ENCODE peak calls at places on chromosomes 7 and 10, in six cellular contexts. Q, V, B, Z, W and O are unnamed samples.

GRCh38 chr10:93149761-93150160 is 76.1 kb downstream of the CYP26A1 start:
- DNase-seq in Q (no peak), V (peak), B (no peak), Z (no peak), W (no peak), O (no peak)

GRCh38 chr7:143223784-143224183 is 1.9 kb downstream of the TAS2R40 start:
- DNase-seq in Q (no peak), V (no peak), B (no peak), Z (no peak), W (no peak), O (no peak)

GRCh38 chr10:10519674-10520073 is 498.0 kb upstream of the CELF2 start:
- DNase-seq in Q (no peak), V (no peak), B (no peak), Z (no peak), W (no peak), O (no peak)

GRCh38 chr7:129262333-129262732 is 37.5 kb downstream of the AHCYL2 start:
- DNase-seq in Q (no peak), V (no peak), B (no peak), Z (no peak), W (peak), O (no peak)

GRCh38 chr7:90624128-90624980 is 28.2 kb downstream of the CDK14 start:
- DNase-seq in Q (no peak), V (peak), B (no peak), Z (peak), W (peak), O (no peak)

GRCh38 chr7:96028729-96029128 is 256.4 kb downstream of the DYNC1I1 start:
- DNase-seq in Q (no peak), V (no peak), B (no peak), Z (no peak), W (no peak), O (no peak)

GRCh38 chr7:129434846-129435318 is 650 bp downstream of the STRIP2 start:
- DNase-seq in Q (no peak), V (peak), B (no peak), Z (peak), W (peak), O (peak)

GRCh38 chr10:132506711-132507466 is 30.7 kb upstream of the INPP5A start:
- DNase-seq in Q (no peak), V (peak), B (no peak), Z (no peak), W (no peak), O (peak)

GRCh38 chr7:33916357-33917081 is 11.2 kb downstream of the BMPER start:
- DNase-seq in Q (no peak), V (peak), B (no peak), Z (no peak), W (no peak), O (no peak)

GRCh38 chr7:142638581-142638980 is 110.7 kb upstream of the PRSS1 start:
- DNase-seq in Q (no peak), V (no peak), B (no peak), Z (no peak), W (no peak), O (no peak)

GRCh38 chr7:55178292-55178862 is 159.6 kb downstream of the EGFR start:
- DNase-seq in Q (no peak), V (no peak), B (no peak), Z (no peak), W (no peak), O (no peak)

GRCh38 chr7:22895491-22895890 is 72.8 kb upstream of the TOMM7 start:
- DNase-seq in Q (no peak), V (peak), B (no peak), Z (no peak), W (no peak), O (no peak)

GRCh38 chr10:17146888-17147287 is 17.3 kb upstream of the CUBN start:
- DNase-seq in Q (no peak), V (peak), B (no peak), Z (no peak), W (no peak), O (no peak)

GRCh38 chr10:26960308-26960707 is 99.5 kb upstream of the ABI1 start:
- DNase-seq in Q (no peak), V (no peak), B (no peak), Z (no peak), W (no peak), O (no peak)

GRCh38 chr7:15358112-15358511 is 203.7 kb downstream of the AGMO start:
- DNase-seq in Q (no peak), V (no peak), B (no peak), Z (no peak), W (no peak), O (no peak)
- H2BK15ac ChIP-seq in Q (no peak), V (no peak), B (no peak), Z (no peak), W (no peak), O (no peak)

GRCh38 chr10:21499580-21499909 is 25.9 kb downstream of the SKIDA1 start:
- DNase-seq in Q (no peak), V (no peak), B (no peak), Z (peak), W (no peak), O (no peak)
- H3K18ac ChIP-seq in Q (peak), V (no peak), B (peak), Z (peak), W (peak), O (no peak)

GRCh38 chr10:79223346-79224048 is 123.8 kb upstream of the PPIF start:
- DNase-seq in Q (no peak), V (peak), B (no peak), Z (peak), W (peak), O (no peak)

GRCh38 chr10:79223001-79223345 is 124.3 kb upstream of the PPIF start:
- DNase-seq in Q (no peak), V (no peak), B (no peak), Z (no peak), W (no peak), O (no peak)

GRCh38 chr10:79224263-79224949 is 122.9 kb upstream of the PPIF start:
- DNase-seq in Q (no peak), V (no peak), B (no peak), Z (no peak), W (peak), O (no peak)

GRCh38 chr10:79226391-79227245 is 120.7 kb upstream of the PPIF start:
- DNase-seq in Q (no peak), V (no peak), B (no peak), Z (no peak), W (no peak), O (no peak)

GRCh38 chr10:79224992-79225391 is 122.3 kb upstream of the PPIF start:
- DNase-seq in Q (no peak), V (no peak), B (no peak), Z (no peak), W (no peak), O (no peak)
- H2AK5ac ChIP-seq in Q (no peak), V (peak), B (no peak), Z (no peak), W (no peak), O (no peak)

GRCh38 chr7:46559194-46559576 is 638.1 kb upstream of the IGFBP3 start:
- DNase-seq in Q (no peak), V (peak), B (no peak), Z (no peak), W (peak), O (no peak)

GRCh38 chr7:46551603-46552002 is 630.5 kb upstream of the IGFBP3 start:
- DNase-seq in Q (no peak), V (no peak), B (no peak), Z (no peak), W (no peak), O (no peak)

GRCh38 chr7:46554688-46555422 is 633.8 kb upstream of the IGFBP3 start:
- DNase-seq in Q (no peak), V (peak), B (no peak), Z (peak), W (peak), O (no peak)

GRCh38 chr7:46558482-46559193 is 637.6 kb upstream of the IGFBP3 start:
- DNase-seq in Q (no peak), V (peak), B (no peak), Z (no peak), W (peak), O (no peak)

GRCh38 chr7:46557295-46557711 is 636.2 kb upstream of the IGFBP3 start:
- DNase-seq in Q (no peak), V (no peak), B (no peak), Z (no peak), W (peak), O (no peak)
- H2BK15ac ChIP-seq in Q (no peak), V (peak), B (no peak), Z (no peak), W (peak), O (no peak)

DNA sequence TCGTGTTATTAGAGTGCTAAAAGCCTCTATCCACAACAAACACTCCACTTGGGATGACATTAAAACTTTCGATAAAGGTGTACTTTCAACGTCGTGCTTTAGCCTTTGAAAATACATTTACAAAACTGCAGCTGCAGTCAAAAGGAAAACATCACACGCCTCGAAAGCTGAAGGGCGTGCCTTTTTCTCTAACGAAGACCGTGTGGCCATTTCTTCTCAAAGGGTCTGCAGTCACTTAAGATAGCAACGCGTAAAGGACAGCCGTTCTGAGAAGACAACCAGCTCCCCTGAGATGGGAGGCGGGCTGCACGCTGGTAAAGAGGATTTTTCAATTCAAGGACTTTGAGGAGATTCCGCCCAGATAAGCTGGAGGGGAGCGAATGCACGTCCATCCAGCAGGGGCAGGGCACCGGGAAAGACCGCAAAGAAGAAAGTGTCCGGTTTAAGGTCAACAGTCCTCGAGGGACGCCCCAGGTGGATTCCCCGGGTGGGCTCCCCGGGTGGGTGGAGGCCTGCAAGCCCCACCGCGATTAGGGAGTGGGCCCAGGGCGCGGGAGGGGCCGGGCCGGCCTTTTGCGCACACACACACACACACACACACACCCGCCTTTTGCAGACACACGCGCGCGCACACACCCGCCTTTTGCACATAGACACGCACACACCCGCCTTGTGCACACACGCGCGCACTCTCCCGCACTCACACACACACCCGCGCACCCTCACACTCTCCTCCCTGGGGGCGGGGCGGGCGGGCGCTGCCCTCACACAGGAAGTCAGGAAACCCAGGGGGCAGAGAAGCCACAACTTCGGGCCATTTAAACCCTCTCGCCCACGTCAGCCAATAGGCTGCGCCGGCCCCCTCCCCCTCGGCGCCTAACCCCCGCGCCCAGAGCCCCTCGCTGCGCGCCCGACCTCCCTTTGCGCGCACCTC is 767 bp downstream of the ARHGAP12 start:
- DNase-seq in Q (peak), V (peak), B (no peak), Z (peak), W (peak), O (peak)
- H3K18ac ChIP-seq in Q (peak), V (peak), B (peak), Z (peak), W (peak), O (peak)

DNA sequence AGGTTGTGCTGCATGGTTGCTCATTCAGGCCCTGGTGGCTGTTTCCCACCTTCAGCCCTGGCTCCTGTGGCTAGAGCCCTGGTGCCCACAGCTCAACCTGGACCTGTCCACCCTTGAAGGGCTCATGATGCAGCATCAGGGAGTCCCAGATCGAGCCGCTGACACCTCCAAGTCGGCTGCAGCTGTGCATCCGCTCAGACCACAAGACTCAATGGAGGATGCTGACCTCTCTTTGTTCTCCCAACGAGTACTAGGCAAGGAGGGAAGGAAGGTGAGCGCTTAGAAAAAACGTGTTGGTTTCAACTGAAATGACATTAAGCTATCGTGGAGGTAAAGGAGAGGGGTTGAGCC is 9.5 kb upstream of the C10orf95 start:
- DNase-seq in Q (no peak), V (no peak), B (no peak), Z (no peak), W (no peak), O (no peak)
- H2AK5ac ChIP-seq in Q (no peak), V (no peak), B (peak), Z (no peak), W (no peak), O (no peak)

DNA sequence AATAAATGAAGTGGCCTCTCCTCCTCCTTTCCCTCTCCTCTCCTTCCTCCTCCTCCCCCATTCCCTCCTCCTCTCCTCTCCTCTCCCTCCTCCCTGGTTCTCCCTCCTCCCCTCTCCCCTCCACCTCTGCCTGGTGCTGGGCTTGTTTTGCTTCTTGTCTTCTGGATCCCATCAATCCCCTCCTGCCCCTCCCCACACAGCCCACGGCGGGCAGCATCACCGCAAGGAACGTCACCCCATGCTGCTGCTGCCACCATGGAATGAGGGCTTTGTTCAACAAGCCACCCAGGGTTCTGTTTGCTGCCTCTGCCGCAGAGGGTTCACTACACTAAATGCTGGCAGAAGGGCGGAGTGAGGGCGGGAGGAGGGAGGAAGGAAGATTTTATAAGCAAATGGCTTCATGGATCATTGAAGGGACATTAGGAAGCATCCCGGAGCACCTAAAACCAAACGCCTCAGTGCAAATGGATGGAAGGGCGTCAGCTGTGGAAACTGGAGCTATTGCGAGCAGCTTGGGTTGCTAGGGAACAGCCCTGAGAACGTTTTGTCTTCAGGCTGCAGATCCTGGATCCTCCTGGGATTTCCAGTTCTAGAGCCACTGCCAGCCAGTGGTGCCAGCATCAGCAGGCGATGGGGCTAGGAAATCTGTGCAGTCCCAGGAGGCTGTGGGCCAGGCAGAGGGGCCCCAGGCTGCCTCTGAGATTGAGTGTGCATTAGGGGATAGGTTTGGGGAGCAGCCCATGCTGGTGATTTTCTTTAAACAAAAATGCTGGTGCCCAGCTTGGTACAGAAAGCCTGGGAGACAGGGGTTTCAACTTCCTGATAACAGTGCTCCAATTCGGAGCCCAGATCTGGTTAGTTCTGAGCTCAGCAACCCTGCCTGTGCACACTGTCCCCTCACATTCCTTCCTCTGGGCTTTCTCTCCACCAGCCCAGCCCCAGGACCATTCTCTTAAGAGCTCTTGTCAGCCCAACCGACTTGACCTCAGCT is 379.5 kb upstream of the ZMIZ1 start:
- DNase-seq in Q (no peak), V (no peak), B (no peak), Z (peak), W (no peak), O (no peak)
- H2BK15ac ChIP-seq in Q (no peak), V (no peak), B (no peak), Z (no peak), W (no peak), O (no peak)

GRCh38 chr10:11901036-11901301 is 77.8 kb downstream of the PROSER2 start:
- DNase-seq in Q (no peak), V (no peak), B (no peak), Z (no peak), W (no peak), O (no peak)

GRCh38 chr10:11901454-11902431 is 78.6 kb downstream of the PROSER2 start:
- DNase-seq in Q (no peak), V (peak), B (no peak), Z (peak), W (peak), O (peak)

GRCh38 chr10:11898033-11898371 is 74.8 kb downstream of the PROSER2 start:
- DNase-seq in Q (no peak), V (no peak), B (no peak), Z (no peak), W (no peak), O (no peak)

GRCh38 chr10:11898372-11899066 is 75.4 kb downstream of the PROSER2 start:
- DNase-seq in Q (no peak), V (peak), B (no peak), Z (peak), W (no peak), O (peak)

DNA sequence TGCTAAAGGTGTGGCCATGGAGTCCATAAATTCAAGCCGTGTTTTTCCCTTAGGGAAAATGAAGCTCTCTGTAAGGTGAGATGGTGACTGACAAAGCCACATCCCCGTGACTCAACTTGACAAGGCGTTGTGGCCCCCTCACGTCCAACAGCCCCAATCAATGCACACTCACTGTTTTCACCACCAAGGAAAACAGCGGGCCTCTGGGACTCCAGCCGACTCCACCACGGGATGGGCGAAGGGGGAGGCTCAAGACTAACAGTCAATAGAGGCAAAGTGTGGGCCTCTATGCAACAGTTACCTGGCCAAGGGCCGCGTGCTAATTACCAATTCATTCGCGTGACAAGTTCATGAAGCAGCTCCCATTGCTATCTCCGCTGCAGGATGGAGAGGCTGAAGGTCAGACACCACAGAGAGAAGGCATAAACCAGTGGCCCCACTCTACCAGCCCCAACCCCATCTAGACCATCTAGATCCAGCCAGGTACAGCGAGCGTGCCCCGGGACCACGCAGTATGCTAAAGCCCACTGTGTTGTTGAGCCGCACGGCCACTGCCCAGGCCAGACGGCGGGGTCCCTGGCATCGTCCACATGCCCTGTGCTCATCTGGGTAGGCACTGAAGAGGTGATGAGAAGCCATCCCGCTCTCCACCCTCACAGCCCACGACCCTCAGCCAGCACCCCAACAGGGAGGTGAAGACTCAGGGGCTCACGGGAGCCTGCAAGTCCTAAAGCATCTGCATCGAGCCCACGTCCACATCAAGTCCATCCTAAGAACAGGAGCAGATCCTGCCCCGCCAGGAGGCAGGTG is 76.1 kb downstream of the PROSER2 start:
- DNase-seq in Q (no peak), V (no peak), B (no peak), Z (no peak), W (no peak), O (no peak)
- H3K18ac ChIP-seq in Q (peak), V (no peak), B (no peak), Z (peak), W (no peak), O (no peak)

DNA sequence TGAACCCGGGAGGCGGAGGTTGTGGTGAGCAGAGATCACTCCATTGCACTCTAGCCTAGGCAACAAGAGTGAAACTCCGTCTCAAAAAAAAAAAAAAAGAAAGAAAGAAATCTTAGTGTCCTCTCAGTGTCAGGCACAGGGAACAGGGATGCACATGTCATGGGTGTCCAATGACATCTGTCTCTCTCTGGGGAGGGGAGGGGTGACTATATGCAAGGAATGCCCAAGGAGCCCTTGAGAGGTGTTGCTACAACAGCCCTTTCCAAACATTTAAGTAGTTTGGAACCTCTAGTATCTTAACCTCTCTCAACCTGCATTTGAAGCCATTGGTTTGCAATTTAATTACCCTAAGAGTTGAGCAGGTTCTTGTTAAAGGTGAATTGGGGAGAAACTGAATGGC is 28.9 kb downstream of the PDLIM1 start:
- DNase-seq in Q (no peak), V (no peak), B (no peak), Z (peak), W (no peak), O (no peak)
- H2AK5ac ChIP-seq in Q (no peak), V (peak), B (no peak), Z (no peak), W (peak), O (no peak)